ENCODE peak calls at places on chromosomes 6 and 20, in four cellular contexts. V is HepG2, H is IMR-90, W is HCT116. G is an unnamed sample.
A peak's percentile ranks its signal among the peaks of the same experiment; 100 is the strongest.

GRCh38 chr6:45843848-45844521 is 171.7 kb downstream of the CLIC5 start:
- DNase-seq in V (peak; percentile 4), H (no peak), W (no peak), G (no peak)

GRCh38 chr6:143561105-143561704 is 49.7 kb upstream of the FUCA2 start:
- DNase-seq in V (no peak), H (no peak), W (no peak), G (no peak)

GRCh38 chr20:21102691-21103311 is 3.4 kb downstream of the LINC00237 start:
- DNase-seq in V (no peak), H (peak; percentile 1), W (no peak), G (peak; percentile 78)

GRCh38 chr6:110404602-110405001 is 10.8 kb downstream of the DDO start:
- DNase-seq in V (no peak), H (no peak), W (no peak), G (no peak)

GRCh38 chr20:42846784-42847490 is 342.8 kb downstream of the PTPRT start:
- DNase-seq in V (no peak), H (no peak), W (no peak), G (no peak)

GRCh38 chr6:11263185-11263817 is 30.8 kb upstream of the NEDD9 start:
- DNase-seq in V (peak; percentile 44), H (peak; percentile 84), W (no peak), G (no peak)

GRCh38 chr20:52783769-52784168 is 188.4 kb upstream of the TSHZ2 start:
- DNase-seq in V (peak; percentile 30), H (no peak), W (no peak), G (no peak)

GRCh38 chr6:164757451-164757850 is 552.0 kb downstream of the C6orf118 start:
- DNase-seq in V (no peak), H (no peak), W (no peak), G (no peak)

GRCh38 chr20:20677186-20677585 is 35.3 kb downstream of the RALGAPA2 start:
- DNase-seq in V (no peak), H (no peak), W (no peak), G (no peak)

GRCh38 chr6:4355241-4355640 is 219.9 kb upstream of the ECI2 start:
- DNase-seq in V (no peak), H (peak; percentile 95), W (peak; percentile 13), G (no peak)

GRCh38 chr20:46400253-46400652 is 6.2 kb downstream of the ELMO2 start:
- DNase-seq in V (no peak), H (peak; percentile 80), W (no peak), G (no peak)

GRCh38 chr20:35821807-35822242 is 50.0 kb downstream of the PHF20 start:
- DNase-seq in V (peak; percentile 23), H (peak; percentile 79), W (no peak), G (no peak)

GRCh38 chr6:143328885-143329284 is 121.6 kb downstream of the ADAT2 start:
- DNase-seq in V (no peak), H (peak; percentile 27), W (no peak), G (no peak)

GRCh38 chr6:56984374-56984773 is 29.5 kb downstream of the BEND6 start:
- DNase-seq in V (no peak), H (peak; percentile 60), W (no peak), G (no peak)

GRCh38 chr6:117373211-117373813 is 52.4 kb downstream of the ROS1 start:
- DNase-seq in V (no peak), H (no peak), W (no peak), G (no peak)

GRCh38 chr6:20211941-20212391 is 303 bp downstream of the MBOAT1 start:
- DNase-seq in V (no peak), H (no peak), W (no peak), G (no peak)

GRCh38 chr20:61876931-61877330 is 188.8 kb downstream of the TAF4 start:
- DNase-seq in V (no peak), H (no peak), W (no peak), G (no peak)

GRCh38 chr20:17538517-17539170 is 7.5 kb upstream of the BFSP1 start:
- DNase-seq in V (no peak), H (no peak), W (no peak), G (no peak)

GRCh38 chr6:56688521-56688920 is 45.8 kb upstream of the DST start:
- DNase-seq in V (no peak), H (no peak), W (no peak), G (no peak)

GRCh38 chr20:48801197-48801596 is 26.6 kb downstream of the PREX1 start:
- DNase-seq in V (no peak), H (no peak), W (no peak), G (no peak)

GRCh38 chr20:709864-710761 is 34.5 kb upstream of the SCRT2 start:
- DNase-seq in V (no peak), H (no peak), W (no peak), G (no peak)

GRCh38 chr6:136889271-136890193 is 32.6 kb upstream of the SLC35D3 start:
- DNase-seq in V (peak; percentile 25), H (no peak), W (no peak), G (no peak)

GRCh38 chr6:32932132-32932868 is 8.5 kb downstream of the HLA-DMB start:
- DNase-seq in V (no peak), H (peak; percentile 76), W (no peak), G (no peak)

GRCh38 chr6:79841577-79842381 is 105.6 kb downstream of the ELOVL4 start:
- DNase-seq in V (no peak), H (no peak), W (no peak), G (no peak)

GRCh38 chr6:145880361-145880760 is 65.8 kb upstream of the FBXO30 start:
- DNase-seq in V (no peak), H (no peak), W (no peak), G (no peak)

GRCh38 chr6:157461000-157461915 is 80.3 kb downstream of the ZDHHC14 start:
- DNase-seq in V (peak; percentile 67), H (peak; percentile 85), W (no peak), G (peak; percentile 34)

GRCh38 chr6:102438181-102438580 is 1044.7 kb downstream of the GRIK2 start:
- DNase-seq in V (no peak), H (no peak), W (no peak), G (no peak)

GRCh38 chr6:98946877-98947410 is 802 bp downstream of the FBXL4 start:
- DNase-seq in V (no peak), H (peak; percentile 13), W (no peak), G (peak; percentile 59)

GRCh38 chr6:148736779-148737412 is 9.9 kb upstream of the UST start:
- DNase-seq in V (no peak), H (no peak), W (no peak), G (no peak)

GRCh38 chr20:58751956-58752355 is 59.4 kb downstream of the NPEPL1 start:
- DNase-seq in V (no peak), H (no peak), W (no peak), G (no peak)

GRCh38 chr6:31918069-31918725 is 9.3 kb upstream of the C2 start:
- DNase-seq in V (no peak), H (no peak), W (no peak), G (no peak)

GRCh38 chr6:25366785-25367657 is 87.8 kb downstream of the CARMIL1 start:
- DNase-seq in V (no peak), H (no peak), W (no peak), G (no peak)

DNA sequence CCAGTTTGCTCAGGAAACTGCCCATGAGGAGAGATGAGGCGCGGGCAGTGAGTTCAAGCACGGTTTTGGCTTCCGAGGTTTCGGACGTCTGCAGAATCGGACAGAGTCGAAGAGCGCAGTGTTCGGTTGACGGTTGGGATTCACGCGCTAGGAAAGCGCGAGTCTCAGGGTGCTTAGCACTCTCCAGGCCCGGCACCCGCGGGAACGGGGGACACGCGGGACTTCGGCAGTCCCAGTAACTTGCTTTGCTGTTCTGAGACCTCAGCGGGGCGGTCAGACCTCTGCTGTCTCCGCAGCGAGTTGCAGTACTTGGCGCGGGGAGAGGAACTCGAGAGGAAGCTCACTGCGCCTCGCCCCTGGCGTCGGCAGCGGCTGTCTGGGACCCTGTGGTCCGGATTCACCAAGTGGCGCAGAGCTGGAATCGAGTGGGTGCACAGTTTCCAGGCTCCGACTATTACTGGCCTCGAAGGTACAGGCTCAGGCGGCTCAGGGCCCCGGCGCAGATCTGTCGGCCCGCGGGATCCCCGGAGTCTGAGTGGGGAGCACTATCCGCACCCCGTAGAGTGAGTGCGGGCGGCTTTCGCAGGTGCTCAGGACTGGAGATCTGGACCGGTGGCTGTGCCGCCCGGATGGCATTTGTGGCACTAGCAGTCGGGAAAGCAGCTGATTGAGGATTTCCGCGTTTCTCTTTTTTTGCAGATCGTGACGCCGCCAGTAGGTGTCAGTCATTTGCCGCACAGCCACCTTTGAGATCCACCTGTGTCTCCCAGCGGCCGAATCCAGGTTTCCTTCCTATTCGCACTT is at the start of gene POM121L2:
- DNase-seq in V (peak; percentile 71), H (peak; percentile 28), W (no peak), G (peak; percentile 86)
- H3K27me3 ChIP-seq in V (peaks cover 22% of the 10 kb centered on the region), H (peaks cover 15% of the 10 kb centered on the region), W (no peaks in the 10 kb centered on the region), G (no peaks in the 10 kb centered on the region)

GRCh38 chr20:41607791-41608190 is 10.4 kb downstream of the CHD6 start:
- DNase-seq in V (no peak), H (no peak), W (no peak), G (no peak)

GRCh38 chr20:41609476-41609875 is 8.7 kb downstream of the CHD6 start:
- DNase-seq in V (no peak), H (no peak), W (no peak), G (no peak)

GRCh38 chr20:41613321-41613720 is 4.9 kb downstream of the CHD6 start:
- DNase-seq in V (no peak), H (no peak), W (no peak), G (no peak)

GRCh38 chr20:41604002-41604401 is 14.2 kb downstream of the CHD6 start:
- DNase-seq in V (no peak), H (no peak), W (no peak), G (no peak)

GRCh38 chr20:41608606-41609005 is 9.6 kb downstream of the CHD6 start:
- DNase-seq in V (no peak), H (no peak), W (no peak), G (no peak)
- TF ChIP-seq POLR2A in V (no peak), H (no peak), W (no peak), G (no peak)

GRCh38 chr6:105989178-105989577 is 97.0 kb upstream of the PRDM1 start:
- DNase-seq in V (no peak), H (no peak), W (no peak), G (no peak)
- H3K27me3 ChIP-seq in V (peaks cover 26% of the 10 kb centered on the region), H (no peaks in the 10 kb centered on the region), W (no peaks in the 10 kb centered on the region), G (no peaks in the 10 kb centered on the region)

GRCh38 chr6:16238658-16239089 is 287 bp downstream of the GMPR start:
- DNase-seq in V (no peak), H (no peak), W (no peak), G (peak; percentile 18)

GRCh38 chr6:16240618-16241320 is 2.4 kb downstream of the GMPR start:
- DNase-seq in V (no peak), H (no peak), W (no peak), G (no peak)

GRCh38 chr6:16239798-16240123 is 1.4 kb downstream of the GMPR start:
- DNase-seq in V (peak; percentile 40), H (peak; percentile 49), W (peak; percentile 86), G (peak; percentile 20)

GRCh38 chr6:16238057-16238657 is at the start of gene GMPR:
- DNase-seq in V (no peak), H (peak; percentile 39), W (peak; percentile 65), G (peak; percentile 84)

DNA sequence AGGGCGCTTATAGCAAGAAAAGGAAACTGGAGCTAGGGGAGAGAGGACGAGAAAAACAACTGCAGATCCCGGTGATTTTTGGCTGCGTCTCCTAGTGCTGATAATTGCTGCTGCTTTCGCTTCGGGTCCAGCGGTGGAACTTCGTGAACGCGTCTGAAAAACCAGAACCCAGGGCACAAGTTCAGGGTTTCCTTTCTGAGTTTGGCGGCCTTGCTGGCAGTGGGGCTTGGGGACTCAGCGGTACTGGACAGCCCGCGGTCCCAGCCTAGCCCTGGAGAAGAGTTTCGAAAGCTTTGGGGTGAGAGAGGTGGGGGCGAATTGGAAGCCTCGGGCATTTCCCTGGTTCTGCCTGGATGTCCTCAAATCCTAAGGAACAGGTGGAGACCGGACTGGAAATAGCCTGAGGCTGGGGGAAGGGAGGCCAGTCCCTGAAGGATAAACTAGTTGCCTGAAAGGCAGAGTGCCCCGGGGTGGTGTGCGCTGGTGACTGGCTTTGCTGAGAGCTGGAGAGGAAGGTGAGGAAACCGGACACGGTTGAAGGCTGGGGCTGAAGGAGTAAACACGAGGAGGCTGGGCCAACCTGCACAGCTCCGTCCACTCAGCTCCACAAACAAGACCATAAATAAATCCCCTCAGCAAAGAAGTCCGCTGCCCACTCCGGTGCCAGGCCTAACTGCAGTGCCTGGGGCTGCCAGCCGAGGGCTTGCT is 857 bp downstream of the GMPR start:
- DNase-seq in V (no peak), H (peak; percentile 44), W (no peak), G (peak; percentile 70)
- TF ChIP-seq POLR2A in V (no peak), H (no peak), W (no peak), G (no peak)